ENCODE peak calls at places on chromosomes 1 and 21, in five cellular contexts. G is CD8-positive, alpha-beta memory T cell; B is thoracic aorta; J is astrocyte; M is tibial artery. O is an unnamed sample. For H3K4me1, the result is how much of the 10 kb centered on the place peaks cover.

GRCh38 chr21:30072496-30072895 is 94.1 kb downstream of the CLDN17 start:
- DNase-seq in J (no peak), G (no peak), B (no peak), M (no peak), O (peak)

GRCh38 chr21:42031816-42032215 is 21.7 kb upstream of the ZBTB21 start:
- DNase-seq in G (no peak), J (no peak), B (no peak), M (no peak), O (no peak)

GRCh38 chr21:46622226-46622625 is 13.2 kb upstream of the PRMT2 start:
- DNase-seq in J (no peak), M (peak), G (peak), B (no peak), O (no peak)

GRCh38 chr1:1236945-1237873 is 5.2 kb downstream of the B3GALT6 start:
- DNase-seq in J (no peak), M (no peak), G (no peak), B (no peak), O (no peak)

GRCh38 chr1:21302747-21303715 is 12.8 kb upstream of the ECE1 start:
- DNase-seq in M (no peak), B (no peak), G (no peak), J (peak), O (no peak)

GRCh38 chr1:45730075-45730779 is 20.2 kb downstream of the IPP start:
- DNase-seq in J (no peak), B (no peak), G (no peak), M (no peak), O (no peak)

GRCh38 chr1:71269823-71270222 is 189.0 kb upstream of the ZRANB2 start:
- DNase-seq in B (no peak), J (no peak), G (no peak), M (no peak), O (no peak)

GRCh38 chr1:232789660-232790059 is 15.6 kb upstream of the MAP10 start:
- DNase-seq in G (no peak), B (no peak), M (no peak), J (no peak), O (no peak)

GRCh38 chr1:64006276-64007051 is 197.0 kb upstream of the UBE2U start:
- DNase-seq in J (peak), G (no peak), B (no peak), M (peak), O (no peak)

GRCh38 chr1:28248273-28249012 is 10.9 kb upstream of the SESN2 start:
- DNase-seq in M (peak), G (peak), J (peak), B (peak), O (peak)

GRCh38 chr1:206559661-206559995 is 52.3 kb downstream of the RASSF5 start:
- DNase-seq in M (no peak), B (no peak), J (no peak), G (no peak), O (no peak)

GRCh38 chr21:31282095-31282709 is 61.9 kb downstream of the TIAM1 start:
- DNase-seq in G (no peak), M (no peak), B (no peak), J (peak), O (no peak)

GRCh38 chr1:1004420-1004779 is 4.5 kb upstream of the HES4 start:
- DNase-seq in G (no peak), B (no peak), J (no peak), M (no peak), O (no peak)

GRCh38 chr1:179953974-179954493 is 576 bp upstream of the CEP350 start:
- DNase-seq in B (no peak), G (no peak), J (no peak), M (peak), O (no peak)

GRCh38 chr1:228809621-228810313 is 74.5 kb downstream of the RHOU start:
- DNase-seq in B (no peak), J (no peak), M (no peak), G (no peak), O (no peak)

GRCh38 chr1:221268295-221268694 is 389.1 kb downstream of the HLX start:
- DNase-seq in J (peak), B (no peak), M (no peak), G (no peak), O (no peak)

GRCh38 chr1:43349594-43350306 is 9.0 kb upstream of the CDC20 start:
- DNase-seq in B (no peak), G (no peak), M (peak), J (peak), O (peak)

GRCh38 chr1:145963218-145964019 is 956 bp downstream of the ANKRD34A start:
- DNase-seq in J (peak), G (no peak), B (no peak), M (no peak), O (no peak)

GRCh38 chr1:69191280-69191679 is 376.4 kb upstream of the LRRC7 start:
- DNase-seq in M (no peak), B (no peak), G (no peak), J (peak), O (no peak)

GRCh38 chr21:32733356-32733755 is 5.5 kb upstream of the SYNJ1 start:
- DNase-seq in J (no peak), G (no peak), M (no peak), B (no peak), O (no peak)

GRCh38 chr1:198179556-198179981 is 22.8 kb downstream of the NEK7 start:
- DNase-seq in G (peak), M (no peak), B (no peak), J (peak), O (no peak)

GRCh38 chr21:46393941-46394818 is 64.5 kb upstream of the DIP2A start:
- DNase-seq in J (no peak), M (no peak), G (peak), B (no peak), O (no peak)

GRCh38 chr1:232594018-232594502 is 35.9 kb downstream of the SIPA1L2 start:
- DNase-seq in B (no peak), G (no peak), J (peak), M (no peak), O (no peak)

GRCh38 chr1:219347843-219348475 is 174.3 kb downstream of the LYPLAL1 start:
- DNase-seq in M (peak), J (no peak), G (no peak), B (no peak), O (peak)

GRCh38 chr1:87045757-87046422 is 131.5 kb downstream of the HS2ST1 start:
- DNase-seq in B (no peak), J (peak), G (peak), M (no peak), O (no peak)

GRCh38 chr1:149903836-149904491 is 4.6 kb downstream of the BOLA1 start:
- DNase-seq in M (no peak), G (no peak), B (no peak), J (no peak), O (no peak)

GRCh38 chr1:88180449-88181108 is 503.5 kb upstream of the PKN2 start:
- DNase-seq in B (no peak), J (peak), G (no peak), M (peak), O (peak)

GRCh38 chr1:147822292-147822691 is 61.9 kb upstream of the GJA5 start:
- DNase-seq in G (no peak), B (no peak), M (no peak), J (no peak), O (no peak)

GRCh38 chr1:43367026-43367903 is 546 bp downstream of the ELOVL1 start:
- DNase-seq in B (no peak), M (peak), G (peak), J (peak), O (peak)

GRCh38 chr1:210700511-210700910 is 371.8 kb downstream of the HHAT start:
- DNase-seq in G (no peak), J (no peak), M (no peak), B (no peak), O (no peak)

GRCh38 chr1:38997034-38997900 is 6.2 kb downstream of the AKIRIN1 start:
- DNase-seq in B (no peak), M (no peak), G (peak), J (no peak), O (no peak)
- H3K4me1 ChIP-seq in B (under half), M (under half), G (half or more), J (under half), O (under half)

GRCh38 chr21:21109736-21110135 is 111.5 kb downstream of the NCAM2 start:
- DNase-seq in M (no peak), B (no peak), J (no peak), G (no peak), O (no peak)

GRCh38 chr21:21111309-21111920 is 113.2 kb downstream of the NCAM2 start:
- DNase-seq in M (no peak), G (no peak), B (no peak), J (no peak), O (no peak)

DNA sequence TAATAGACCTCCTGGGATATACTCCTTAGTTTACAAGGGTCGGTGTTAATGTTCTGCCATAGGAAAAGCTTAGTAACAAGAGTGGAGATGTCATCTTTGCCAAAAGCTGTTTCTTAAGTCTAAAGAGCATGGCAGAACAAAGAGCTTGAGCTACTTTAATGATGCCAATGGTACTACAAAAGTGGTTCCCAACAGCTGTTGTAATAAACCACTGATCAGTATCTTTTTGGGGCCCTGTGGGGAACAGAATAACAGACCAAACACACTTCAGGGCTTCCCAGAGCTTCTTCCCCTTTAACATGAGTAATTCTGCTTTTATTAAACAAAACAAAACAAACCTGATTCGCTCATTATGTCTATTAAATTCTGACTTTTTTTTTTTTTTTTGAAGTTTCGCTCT is 116.2 kb downstream of the NCAM2 start:
- DNase-seq in M (no peak), B (no peak), G (no peak), J (no peak), O (no peak)
- H3K4me1 ChIP-seq in M (under half), B (under half), G (under half), J (under half), O (under half)

GRCh38 chr1:8984990-8985389 is 39.3 kb downstream of the CA6 start:
- DNase-seq in M (no peak), J (no peak), B (no peak), G (no peak), O (no peak)

GRCh38 chr1:8981169-8981568 is 35.5 kb downstream of the CA6 start:
- DNase-seq in G (no peak), B (no peak), J (no peak), M (no peak), O (no peak)

GRCh38 chr1:8986814-8987190 is 39.4 kb downstream of the SLC2A7 start:
- DNase-seq in M (no peak), B (no peak), G (no peak), J (no peak), O (no peak)

GRCh38 chr1:8985915-8986813 is 40.1 kb downstream of the SLC2A7 start:
- DNase-seq in G (no peak), M (peak), J (peak), B (peak), O (peak)

DNA sequence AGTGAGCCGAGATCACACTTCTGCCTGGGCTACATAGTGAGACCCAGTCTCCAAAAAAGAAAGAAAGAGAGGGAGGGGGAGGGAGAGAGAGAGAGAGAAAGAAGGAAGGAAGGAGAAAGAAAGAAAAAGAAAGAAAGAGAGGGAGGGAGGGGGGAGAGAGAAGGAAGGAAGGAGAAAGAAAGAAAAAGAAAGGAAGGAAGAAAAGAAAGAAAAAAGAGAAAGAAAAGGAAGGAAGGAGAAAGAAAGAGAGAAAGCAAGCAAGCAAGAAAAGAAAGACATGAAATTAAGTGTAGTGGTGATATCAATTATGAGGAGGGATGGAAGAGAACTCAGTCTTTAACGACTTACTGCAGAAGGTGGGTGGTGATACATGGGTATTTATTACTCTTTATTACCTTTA is 38.5 kb downstream of the CA6 start:
- DNase-seq in J (no peak), B (no peak), M (no peak), G (no peak), O (no peak)
- H3K4me1 ChIP-seq in J (under half), B (under half), M (under half), G (under half), O (under half)

DNA sequence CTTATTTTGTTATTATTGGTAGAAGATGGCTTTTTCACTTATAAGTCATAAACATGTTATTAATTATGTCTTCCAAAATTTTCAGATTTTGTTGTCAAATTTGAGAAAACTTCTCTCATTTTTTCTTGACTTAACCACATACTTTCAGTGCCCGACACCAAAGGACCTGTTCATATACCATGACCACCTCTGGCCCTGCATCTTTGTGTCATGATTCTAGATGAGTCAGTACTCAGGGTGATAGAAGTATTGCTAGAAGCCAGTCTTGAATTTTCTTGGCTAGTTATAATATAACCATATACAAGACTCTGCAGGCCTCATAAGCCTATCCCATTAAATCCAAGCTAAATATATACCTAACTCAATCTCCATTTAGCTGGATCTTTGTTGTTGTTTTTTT is 35.4 kb upstream of the DPH5 start:
- DNase-seq in B (no peak), J (no peak), G (no peak), M (no peak), O (no peak)
- H3K4me1 ChIP-seq in B (under half), J (under half), G (under half), M (under half), O (under half)

O was measured in heart right ventricle.